ENCODE peak calls at places on chromosomes 6 and 20, in four cellular contexts. One of them, this sample, is unnamed.

GRCh38 chr20:32463642-32464400 is 105.7 kb downstream of the ASXL1 start:
- DNase-seq in adrenal gland: no peak
- DNase-seq in brain microvascular endothelial cell: no peak
- DNase-seq in hepatocyte: peak; percentile 65
- DNase-seq in this sample: peak; percentile 15

GRCh38 chr6:158431560-158431959 is 119.3 kb downstream of the TULP4 start:
- DNase-seq in adrenal gland: no peak
- DNase-seq in brain microvascular endothelial cell: no peak
- DNase-seq in hepatocyte: no peak
- DNase-seq in this sample: no peak

GRCh38 chr6:21636876-21637275 is 43.3 kb downstream of the SOX4 start:
- DNase-seq in adrenal gland: no peak
- DNase-seq in brain microvascular endothelial cell: no peak
- DNase-seq in hepatocyte: no peak
- DNase-seq in this sample: no peak

GRCh38 chr20:20138301-20139064 is 86.2 kb downstream of the CFAP61 start:
- DNase-seq in adrenal gland: no peak
- DNase-seq in brain microvascular endothelial cell: no peak
- DNase-seq in hepatocyte: no peak
- DNase-seq in this sample: peak; percentile 37

GRCh38 chr6:26285143-26286134 is 79.6 kb upstream of the BTN3A2 start:
- DNase-seq in adrenal gland: peak; percentile 98
- DNase-seq in brain microvascular endothelial cell: peak; percentile 98
- DNase-seq in hepatocyte: peak; percentile 99
- DNase-seq in this sample: peak; percentile 95

GRCh38 chr20:9319687-9320384 is 194.6 kb upstream of the LAMP5 start:
- DNase-seq in adrenal gland: no peak
- DNase-seq in brain microvascular endothelial cell: no peak
- DNase-seq in hepatocyte: no peak
- DNase-seq in this sample: no peak

GRCh38 chr20:20731945-20732296 is 19.5 kb upstream of the RALGAPA2 start:
- DNase-seq in adrenal gland: peak; percentile 56
- DNase-seq in brain microvascular endothelial cell: peak; percentile 35
- DNase-seq in hepatocyte: no peak
- DNase-seq in this sample: no peak

GRCh38 chr20:20887593-20888272 is 175.3 kb upstream of the RALGAPA2 start:
- DNase-seq in adrenal gland: no peak
- DNase-seq in brain microvascular endothelial cell: no peak
- DNase-seq in hepatocyte: no peak
- DNase-seq in this sample: no peak

GRCh38 chr6:34922177-34922663 is 33.2 kb downstream of the ANKS1A start:
- DNase-seq in adrenal gland: peak; percentile 27
- DNase-seq in brain microvascular endothelial cell: peak; percentile 57
- DNase-seq in hepatocyte: peak; percentile 23
- DNase-seq in this sample: no peak
- H3K27ac ChIP-seq in adrenal gland: no peak overlapping the region
- H3K27ac ChIP-seq in brain microvascular endothelial cell: no peak overlapping the region
- H3K27ac ChIP-seq in hepatocyte: no peak overlapping the region
- H3K27ac ChIP-seq in this sample: no peak overlapping the region

DNA sequence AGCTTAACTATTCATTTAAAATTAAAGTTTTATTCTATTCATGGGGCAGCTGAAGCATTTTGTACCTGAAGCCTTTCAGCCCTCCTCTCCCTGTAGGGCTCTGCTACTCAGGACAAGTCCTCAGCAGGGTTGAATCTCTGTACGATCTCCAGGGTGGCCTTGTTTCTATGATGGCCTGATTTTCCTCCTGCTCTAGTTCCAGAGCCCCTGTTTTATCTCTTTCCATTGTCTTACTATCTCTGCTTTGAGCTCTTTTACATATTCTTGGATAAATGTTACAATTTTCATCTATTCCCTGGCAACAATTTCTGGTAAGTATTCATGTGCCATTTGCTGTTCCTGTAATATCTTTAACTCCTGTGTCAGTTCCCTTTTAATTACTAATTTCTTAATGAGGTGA is 19.8 kb upstream of the MYL9 start:
- DNase-seq in adrenal gland: no peak
- DNase-seq in brain microvascular endothelial cell: no peak
- DNase-seq in hepatocyte: no peak
- DNase-seq in this sample: no peak
- H3K36me3 ChIP-seq in adrenal gland: peaks cover 40% of the 10 kb centered on the region
- H3K36me3 ChIP-seq in brain microvascular endothelial cell: peaks cover 49% of the 10 kb centered on the region
- H3K36me3 ChIP-seq in hepatocyte: no peaks in the 10 kb centered on the region
- H3K36me3 ChIP-seq in this sample: peaks cover 65% of the 10 kb centered on the region

GRCh38 chr20:44033344-44033743 is 118.7 kb downstream of the TOX2 start:
- DNase-seq in adrenal gland: no peak
- DNase-seq in brain microvascular endothelial cell: no peak
- DNase-seq in hepatocyte: no peak
- DNase-seq in this sample: no peak
- H3K27ac ChIP-seq in adrenal gland: no peak overlapping the region
- H3K27ac ChIP-seq in brain microvascular endothelial cell: no peak overlapping the region
- H3K27ac ChIP-seq in hepatocyte: no peak overlapping the region
- H3K27ac ChIP-seq in this sample: no peak overlapping the region

GRCh38 chr6:107732461-107732860 is 91.7 kb downstream of the SCML4 start:
- DNase-seq in adrenal gland: no peak
- DNase-seq in brain microvascular endothelial cell: no peak
- DNase-seq in hepatocyte: no peak
- DNase-seq in this sample: no peak
- H3K36me3 ChIP-seq in adrenal gland: no peaks in the 10 kb centered on the region
- H3K36me3 ChIP-seq in brain microvascular endothelial cell: no peaks in the 10 kb centered on the region
- H3K36me3 ChIP-seq in hepatocyte: no peaks in the 10 kb centered on the region
- H3K36me3 ChIP-seq in this sample: no peaks in the 10 kb centered on the region

DNA sequence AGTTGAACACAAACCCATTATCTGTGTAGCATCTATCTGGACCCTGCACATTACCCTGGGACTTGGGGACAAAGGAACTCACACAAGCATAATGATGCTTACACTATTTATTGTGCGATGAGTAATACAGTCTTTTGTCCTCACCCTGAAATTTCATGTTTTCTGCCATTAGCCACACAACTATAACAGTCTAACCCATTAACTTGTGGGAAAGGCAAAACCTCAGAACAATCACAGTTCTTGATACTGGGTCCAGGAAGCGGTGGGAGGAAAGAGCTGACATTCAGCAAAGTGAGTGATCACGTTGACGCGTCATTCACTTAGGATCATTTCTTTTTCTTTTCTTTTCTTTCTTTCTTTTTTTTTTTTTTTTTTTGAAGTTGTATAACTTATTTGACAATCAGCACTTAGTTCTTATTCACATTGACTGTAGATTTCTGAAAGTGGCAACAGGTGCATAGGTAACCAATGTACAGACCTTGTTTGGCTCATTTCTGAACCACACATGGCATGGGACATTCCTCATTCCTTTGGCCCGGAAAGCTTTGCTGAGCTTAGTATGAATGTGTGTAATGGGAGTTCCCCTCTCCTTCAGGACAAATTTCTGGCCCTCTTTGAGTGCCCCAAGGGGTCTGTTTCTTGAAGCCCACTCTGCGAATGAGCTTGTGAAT is 94.9 kb upstream of the CNKSR3 start:
- DNase-seq in adrenal gland: no peak
- DNase-seq in brain microvascular endothelial cell: no peak
- DNase-seq in hepatocyte: no peak
- DNase-seq in this sample: no peak
- H3K27ac ChIP-seq in adrenal gland: no peak overlapping the region
- H3K27ac ChIP-seq in brain microvascular endothelial cell: no peak overlapping the region
- H3K27ac ChIP-seq in hepatocyte: no peak overlapping the region
- H3K27ac ChIP-seq in this sample: no peak overlapping the region

GRCh38 chr20:3038454-3038853 is 5.0 kb upstream of the GNRH2 start:
- DNase-seq in adrenal gland: no peak
- DNase-seq in brain microvascular endothelial cell: no peak
- DNase-seq in hepatocyte: no peak
- DNase-seq in this sample: no peak

GRCh38 chr20:3040086-3040485 is 3.3 kb upstream of the GNRH2 start:
- DNase-seq in adrenal gland: no peak
- DNase-seq in brain microvascular endothelial cell: no peak
- DNase-seq in hepatocyte: no peak
- DNase-seq in this sample: no peak

GRCh38 chr20:3041818-3042504 is 1.5 kb upstream of the GNRH2 start:
- DNase-seq in adrenal gland: no peak
- DNase-seq in brain microvascular endothelial cell: no peak
- DNase-seq in hepatocyte: no peak
- DNase-seq in this sample: no peak

GRCh38 chr20:3039426-3039825 is 4.0 kb upstream of the GNRH2 start:
- DNase-seq in adrenal gland: no peak
- DNase-seq in brain microvascular endothelial cell: no peak
- DNase-seq in hepatocyte: no peak
- DNase-seq in this sample: no peak

DNA sequence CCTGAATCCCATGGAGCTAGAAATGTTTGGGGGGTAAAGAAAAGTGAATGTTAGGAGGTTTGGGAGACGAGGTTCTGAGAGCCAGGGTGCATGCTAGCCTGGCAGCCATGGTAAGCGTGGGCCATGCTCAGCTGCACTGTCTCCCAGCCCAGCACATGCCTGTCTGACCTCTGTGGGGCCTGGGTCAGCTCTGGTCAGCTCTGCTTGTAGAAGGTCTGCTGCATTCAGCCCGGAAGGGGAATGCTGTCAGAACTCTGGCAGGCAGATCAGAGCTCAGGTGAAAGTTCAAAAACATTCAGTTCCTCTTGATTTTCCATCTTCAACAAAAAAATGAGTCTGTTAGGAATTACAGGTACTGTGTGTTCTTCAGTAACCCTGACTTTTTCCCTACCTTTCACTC is 5.8 kb upstream of the GNRH2 start:
- DNase-seq in adrenal gland: no peak
- DNase-seq in brain microvascular endothelial cell: no peak
- DNase-seq in hepatocyte: no peak
- DNase-seq in this sample: no peak
- H3K36me3 ChIP-seq in adrenal gland: peaks cover 57% of the 10 kb centered on the region
- H3K36me3 ChIP-seq in brain microvascular endothelial cell: peaks cover 53% of the 10 kb centered on the region
- H3K36me3 ChIP-seq in hepatocyte: no peaks in the 10 kb centered on the region
- H3K36me3 ChIP-seq in this sample: peaks cover 58% of the 10 kb centered on the region

GRCh38 chr6:166314454-166314853 is 6.3 kb upstream of the PRR18 start:
- DNase-seq in adrenal gland: no peak
- DNase-seq in brain microvascular endothelial cell: no peak
- DNase-seq in hepatocyte: no peak
- DNase-seq in this sample: no peak

GRCh38 chr6:166310634-166311033 is 2.4 kb upstream of the PRR18 start:
- DNase-seq in adrenal gland: no peak
- DNase-seq in brain microvascular endothelial cell: no peak
- DNase-seq in hepatocyte: no peak
- DNase-seq in this sample: no peak

GRCh38 chr6:166313255-166314070 is 5.3 kb upstream of the PRR18 start:
- DNase-seq in adrenal gland: peak; percentile 49
- DNase-seq in brain microvascular endothelial cell: no peak
- DNase-seq in hepatocyte: peak; percentile 71
- DNase-seq in this sample: no peak

GRCh38 chr6:166309977-166310376 is 1.8 kb upstream of the PRR18 start:
- DNase-seq in adrenal gland: no peak
- DNase-seq in brain microvascular endothelial cell: no peak
- DNase-seq in hepatocyte: no peak
- DNase-seq in this sample: no peak

GRCh38 chr6:166312832-166313231 is 4.6 kb upstream of the PRR18 start:
- DNase-seq in adrenal gland: no peak
- DNase-seq in brain microvascular endothelial cell: no peak
- DNase-seq in hepatocyte: no peak
- DNase-seq in this sample: no peak
- H3K27ac ChIP-seq in adrenal gland: no peak overlapping the region
- H3K27ac ChIP-seq in brain microvascular endothelial cell: no peak overlapping the region
- H3K27ac ChIP-seq in hepatocyte: no peak overlapping the region
- H3K27ac ChIP-seq in this sample: no peak overlapping the region

GRCh38 chr20:18133962-18134361 is 3.7 kb upstream of the KAT14 start:
- DNase-seq in adrenal gland: no peak
- DNase-seq in brain microvascular endothelial cell: no peak
- DNase-seq in hepatocyte: no peak
- DNase-seq in this sample: no peak

GRCh38 chr20:18137412-18138265 is at the start of the genes KAT14 and PET117:
- DNase-seq in adrenal gland: peak; percentile 87
- DNase-seq in brain microvascular endothelial cell: peak; percentile 85
- DNase-seq in hepatocyte: peak; percentile 95
- DNase-seq in this sample: peak; percentile 92

GRCh38 chr20:18138266-18138582 is 561 bp downstream of the KAT14 start:
- DNase-seq in adrenal gland: no peak
- DNase-seq in brain microvascular endothelial cell: no peak
- DNase-seq in hepatocyte: no peak
- DNase-seq in this sample: no peak

GRCh38 chr20:18139832-18140231 is 2.2 kb downstream of the KAT14 start:
- DNase-seq in adrenal gland: no peak
- DNase-seq in brain microvascular endothelial cell: no peak
- DNase-seq in hepatocyte: no peak
- DNase-seq in this sample: no peak

GRCh38 chr20:18138639-18139583 is 1.2 kb downstream of the KAT14 start:
- DNase-seq in adrenal gland: peak; percentile 9
- DNase-seq in brain microvascular endothelial cell: no peak
- DNase-seq in hepatocyte: peak; percentile 30
- DNase-seq in this sample: no peak
- H3K36me3 ChIP-seq in adrenal gland: peaks cover 14% of the 10 kb centered on the region
- H3K36me3 ChIP-seq in brain microvascular endothelial cell: peaks cover 4% of the 10 kb centered on the region
- H3K36me3 ChIP-seq in hepatocyte: no peaks in the 10 kb centered on the region
- H3K36me3 ChIP-seq in this sample: peaks cover 16% of the 10 kb centered on the region

DNA sequence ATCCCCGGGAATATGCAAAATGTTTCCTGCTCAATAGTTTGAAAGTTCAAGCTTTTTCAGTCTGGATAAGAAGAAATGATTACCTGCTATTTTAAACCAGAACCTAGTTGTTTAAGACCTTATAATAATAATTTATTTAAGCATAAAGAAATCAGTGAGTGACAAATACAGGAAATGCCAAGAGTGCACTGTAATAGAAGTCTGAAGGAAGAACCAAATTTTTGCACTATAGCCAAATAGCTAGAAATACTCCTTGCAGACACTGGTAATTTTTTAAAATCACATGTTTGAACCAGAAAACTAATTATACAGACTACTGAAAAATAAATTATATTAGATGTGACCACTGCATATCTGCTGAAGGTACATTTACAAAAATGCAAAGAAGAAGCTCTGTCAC is 93.2 kb downstream of the MMS22L start:
- DNase-seq in adrenal gland: no peak
- DNase-seq in brain microvascular endothelial cell: peak; percentile 9
- DNase-seq in hepatocyte: no peak
- DNase-seq in this sample: no peak
- H3K27ac ChIP-seq in adrenal gland: no peak overlapping the region
- H3K27ac ChIP-seq in brain microvascular endothelial cell: peak overlapping the region; percentile 40
- H3K27ac ChIP-seq in hepatocyte: no peak overlapping the region
- H3K27ac ChIP-seq in this sample: no peak overlapping the region

DNA sequence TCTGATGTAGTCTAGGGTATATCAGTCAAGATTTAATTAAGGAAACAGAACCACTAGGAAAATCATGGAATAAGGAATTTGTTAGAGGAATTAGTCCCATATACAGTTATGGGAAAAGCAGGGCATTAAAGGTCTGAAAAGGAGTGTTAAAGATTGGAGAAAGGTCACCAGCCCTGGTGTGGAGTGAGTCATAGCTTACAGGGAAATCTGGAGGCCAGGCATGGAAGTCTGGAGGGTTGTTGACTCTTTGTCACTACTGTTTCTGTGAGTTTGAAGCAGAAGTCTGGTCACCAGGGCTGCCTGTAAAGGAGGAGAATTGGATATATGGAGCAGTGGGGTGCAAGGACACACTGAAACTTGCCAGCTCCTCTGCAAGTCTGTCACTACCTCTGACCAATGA is 28.6 kb downstream of the CDC5L start:
- DNase-seq in adrenal gland: peak; percentile 69
- DNase-seq in brain microvascular endothelial cell: peak; percentile 30
- DNase-seq in hepatocyte: peak; percentile 61
- DNase-seq in this sample: no peak
- H3K36me3 ChIP-seq in adrenal gland: peaks cover 32% of the 10 kb centered on the region
- H3K36me3 ChIP-seq in brain microvascular endothelial cell: peaks cover 33% of the 10 kb centered on the region
- H3K36me3 ChIP-seq in hepatocyte: no peaks in the 10 kb centered on the region
- H3K36me3 ChIP-seq in this sample: peaks cover 71% of the 10 kb centered on the region